ENCODE peak calls at places on chromosomes 16 and 17, in six cellular contexts. F is thoracic aorta, U is coronary artery, T is body of pancreas, V is H9, S is GM23338. I is an unnamed sample.

GRCh38 chr16:28273511-28273910 is 18.8 kb upstream of the SBK1 start:
- DNase-seq in F (no peak), U (no peak), T (no peak), V (no peak), S (no peak), I (no peak)

GRCh38 chr16:84643677-84644076 is 4.6 kb upstream of the KLHL36 start:
- DNase-seq in F (no peak), U (no peak), T (no peak), V (no peak), S (no peak), I (no peak)

GRCh38 chr17:78597923-78598545 is 20.8 kb upstream of the DNAH17 start:
- DNase-seq in F (no peak), U (no peak), T (no peak), V (no peak), S (no peak), I (no peak)

GRCh38 chr17:80396680-80397387 is 18.1 kb upstream of the ENDOV start:
- DNase-seq in F (no peak), U (no peak), T (no peak), V (no peak), S (no peak), I (no peak)

GRCh38 chr17:55341432-55341831 is 76.7 kb downstream of the HLF start:
- DNase-seq in F (no peak), U (no peak), T (no peak), V (no peak), S (no peak), I (no peak)

GRCh38 chr16:53898993-53899392 is 195.0 kb downstream of the FTO start:
- DNase-seq in F (no peak), U (no peak), T (no peak), V (no peak), S (no peak), I (no peak)

GRCh38 chr17:77285594-77286390 is 145.0 kb downstream of the SEC14L1 start:
- DNase-seq in F (peak), U (no peak), T (no peak), V (no peak), S (no peak), I (peak)

GRCh38 chr16:11128211-11129123 is 127.5 kb downstream of the SOCS1 start:
- DNase-seq in F (no peak), U (no peak), T (no peak), V (peak), S (no peak), I (no peak)

GRCh38 chr17:41467546-41467945 is 360 bp upstream of the KRT32 start:
- DNase-seq in F (no peak), U (no peak), T (no peak), V (no peak), S (no peak), I (no peak)

GRCh38 chr17:65660947-65661346 is 99.5 kb upstream of the AXIN2 start:
- DNase-seq in F (no peak), U (no peak), T (no peak), V (no peak), S (no peak), I (no peak)

GRCh38 chr16:61014869-61015268 is 1021.4 kb downstream of the CDH8 start:
- DNase-seq in F (no peak), U (no peak), T (no peak), V (peak), S (peak), I (no peak)

GRCh38 chr16:80969114-80969484 is 37.6 kb downstream of the CMC2 start:
- DNase-seq in F (no peak), U (no peak), T (no peak), V (no peak), S (no peak), I (no peak)

GRCh38 chr16:84933774-84934571 is 77.4 kb downstream of the ZDHHC7 start:
- DNase-seq in F (no peak), U (peak), T (peak), V (no peak), S (no peak), I (no peak)

GRCh38 chr16:21646721-21647561 is 5.5 kb downstream of the IGSF6 start:
- DNase-seq in F (no peak), U (no peak), T (no peak), V (no peak), S (no peak), I (no peak)

GRCh38 chr17:27810211-27810901 is 10.0 kb upstream of the NOS2 start:
- DNase-seq in F (no peak), U (no peak), T (no peak), V (peak), S (peak), I (no peak)

GRCh38 chr16:65294708-65295107 is 172.8 kb upstream of the CDH11 start:
- DNase-seq in F (no peak), U (no peak), T (no peak), V (no peak), S (no peak), I (no peak)

GRCh38 chr17:12421077-12421476 is 244.6 kb upstream of the MYOCD start:
- DNase-seq in F (no peak), U (no peak), T (no peak), V (no peak), S (no peak), I (no peak)

GRCh38 chr17:67376509-67376891 is 581 bp upstream of the PITPNC1 start:
- DNase-seq in F (no peak), U (peak), T (peak), V (no peak), S (no peak), I (no peak)

GRCh38 chr16:81279375-81279774 is 35.4 kb upstream of the GAN start:
- DNase-seq in F (no peak), U (no peak), T (no peak), V (no peak), S (no peak), I (peak)

GRCh38 chr17:32341141-32341856 is 674 bp downstream of the C17orf75 start:
- DNase-seq in F (no peak), U (no peak), T (no peak), V (no peak), S (no peak), I (no peak)

GRCh38 chr16:52467753-52468152 is 79.2 kb downstream of the TOX3 start:
- DNase-seq in F (no peak), U (no peak), T (no peak), V (no peak), S (no peak), I (no peak)

DNA sequence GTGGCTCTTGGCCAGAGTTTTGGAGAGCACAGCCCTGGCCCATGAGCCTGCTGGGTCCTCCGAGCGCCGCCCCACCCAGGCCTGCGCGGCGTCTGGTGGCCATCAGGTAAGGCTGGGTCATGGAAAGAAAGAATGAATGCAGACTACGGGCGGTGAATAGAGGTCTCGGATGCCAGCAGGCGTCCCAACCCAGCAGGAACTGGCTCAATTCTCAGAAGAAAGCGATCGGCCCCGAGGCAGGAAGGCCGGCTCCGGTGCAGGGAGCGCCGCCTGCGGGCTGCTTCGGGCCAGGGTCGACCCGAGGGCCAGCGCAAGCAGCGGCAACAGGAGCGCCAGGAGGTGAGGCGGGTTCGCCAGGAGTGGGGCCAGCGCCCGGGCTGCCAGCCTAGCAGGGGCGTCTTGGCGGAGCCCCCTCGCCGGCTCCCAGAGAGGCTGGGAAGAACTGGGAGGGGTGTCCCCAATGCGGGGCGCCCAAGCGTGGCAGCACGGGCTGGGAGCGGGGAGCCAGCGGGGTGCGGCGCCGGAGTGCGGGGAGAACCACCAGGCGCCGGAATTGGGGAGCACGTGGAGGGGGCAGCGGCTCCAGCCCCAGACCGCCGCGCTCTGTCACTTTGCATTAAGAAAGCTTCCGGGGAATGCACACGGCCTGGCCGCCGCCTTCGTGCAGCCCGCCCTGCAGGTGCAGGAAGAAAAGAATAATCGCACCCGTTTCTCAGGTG is 7.1 kb upstream of the TMC5 start:
- DNase-seq in F (no peak), U (no peak), T (peak), V (peak), S (peak), I (no peak)
- H3K27ac ChIP-seq in F (no peak), U (no peak), T (no peak), V (no peak), S (no peak), I (no peak)

GRCh38 chr17:59415397-59415796 is 83.9 kb downstream of the YPEL2 start:
- DNase-seq in F (no peak), U (no peak), T (no peak), V (no peak), S (no peak), I (no peak)

GRCh38 chr17:59410049-59410437 is 78.6 kb downstream of the YPEL2 start:
- DNase-seq in F (no peak), U (no peak), T (no peak), V (no peak), S (no peak), I (no peak)

GRCh38 chr17:59416184-59416583 is 84.7 kb downstream of the YPEL2 start:
- DNase-seq in F (no peak), U (no peak), T (no peak), V (no peak), S (no peak), I (no peak)

GRCh38 chr17:59409336-59410048 is 78.0 kb downstream of the YPEL2 start:
- DNase-seq in F (no peak), U (no peak), T (no peak), V (no peak), S (no peak), I (no peak)

GRCh38 chr17:59413014-59413725 is 81.7 kb downstream of the YPEL2 start:
- DNase-seq in F (no peak), U (no peak), T (no peak), V (no peak), S (no peak), I (no peak)
- H3K27ac ChIP-seq in F (no peak), U (no peak), T (no peak), V (no peak), S (no peak), I (no peak)

DNA sequence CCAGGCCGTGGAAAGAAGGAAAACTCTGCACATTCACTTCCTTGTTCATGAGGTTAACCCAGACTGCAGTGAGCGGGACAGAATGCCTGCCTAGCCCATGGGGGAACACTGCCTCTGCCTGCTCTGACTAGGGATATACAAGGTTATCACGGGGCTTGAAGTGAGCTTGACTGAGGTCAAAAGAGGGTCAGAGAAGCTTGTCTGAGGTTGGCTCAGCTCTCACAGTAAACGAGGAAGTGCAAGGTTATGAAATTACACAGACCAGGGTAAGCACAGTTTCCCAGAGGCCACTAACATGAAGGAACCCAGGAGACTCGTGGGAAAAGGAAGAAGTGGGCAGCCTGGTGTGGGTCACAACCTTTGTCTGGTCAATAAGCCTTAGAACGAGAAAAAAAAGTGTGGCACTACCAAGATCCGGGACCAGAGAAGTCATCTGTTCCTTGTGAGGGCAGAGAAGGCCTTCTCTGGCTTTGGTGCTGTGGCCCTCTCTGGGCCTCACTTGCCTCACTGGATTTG is 28.8 kb downstream of the HIC1 start:
- DNase-seq in F (no peak), U (no peak), T (no peak), V (no peak), S (no peak), I (no peak)
- H3K27ac ChIP-seq in F (peak), U (peak), T (no peak), V (no peak), S (no peak), I (peak)

DNA sequence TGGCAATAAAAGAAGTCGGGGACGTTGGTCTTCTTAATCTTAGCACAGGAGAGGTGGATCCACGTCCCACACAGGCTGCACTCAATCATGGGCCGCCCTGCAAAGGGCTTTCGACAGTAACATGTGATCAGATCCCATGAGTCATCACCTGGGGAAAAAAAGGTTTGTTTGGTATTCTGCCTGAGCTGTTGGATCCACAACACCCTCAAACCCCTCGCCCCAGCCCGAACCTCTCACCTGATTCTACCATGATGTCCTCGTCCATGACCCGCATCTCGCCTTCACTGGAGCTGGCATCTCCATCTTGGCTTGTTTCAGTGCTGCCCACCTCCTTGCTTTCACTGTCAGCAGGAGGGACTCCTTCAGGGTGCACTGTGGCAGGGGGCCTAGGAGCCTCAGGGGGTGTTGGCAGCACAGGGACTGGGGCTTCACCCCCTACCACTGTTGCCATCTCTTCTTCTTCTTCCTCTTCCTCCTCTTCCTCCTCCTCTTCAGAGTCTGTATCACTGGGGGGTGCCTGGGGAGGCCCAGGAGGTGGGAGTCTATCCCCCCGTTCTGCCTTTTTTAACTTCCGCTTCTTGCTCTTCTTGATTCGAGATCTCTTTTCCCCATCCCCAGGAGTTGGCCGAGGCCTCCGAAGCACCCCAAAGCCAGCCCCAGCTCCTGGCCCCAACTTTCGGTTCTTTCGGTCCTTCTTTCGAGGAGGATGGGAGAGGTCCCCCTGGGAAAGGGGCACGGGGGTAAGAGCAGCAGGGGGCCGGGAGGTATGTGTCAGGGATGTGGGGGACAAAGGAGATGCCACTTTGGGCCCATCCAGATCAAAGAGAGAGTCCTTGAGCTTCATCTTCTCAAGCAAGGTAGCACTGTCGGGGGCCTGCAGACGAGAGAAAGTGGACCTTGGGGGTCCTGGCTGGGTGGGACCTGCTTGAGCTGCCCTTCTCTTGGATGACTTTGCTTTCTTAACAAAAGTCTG is 1.7 kb upstream of the DVL2 start:
- DNase-seq in F (no peak), U (no peak), T (no peak), V (peak), S (no peak), I (no peak)
- H3K27ac ChIP-seq in F (no peak), U (no peak), T (peak), V (no peak), S (peak), I (peak)

GRCh38 chr16:74743668-74744299 is 30.8 kb downstream of the FA2H start:
- DNase-seq in F (no peak), U (no peak), T (peak), V (no peak), S (no peak), I (peak)
- H3K27ac ChIP-seq in F (no peak), U (no peak), T (peak), V (no peak), S (no peak), I (peak)

GRCh38 chr16:50238314-50238713 is 28.0 kb upstream of the ADCY7 start:
- DNase-seq in F (no peak), U (no peak), T (no peak), V (no peak), S (no peak), I (no peak)

GRCh38 chr16:50234771-50235556 is 31.4 kb upstream of the ADCY7 start:
- DNase-seq in F (no peak), U (no peak), T (no peak), V (no peak), S (no peak), I (no peak)

GRCh38 chr16:50238868-50239301 is 27.5 kb upstream of the ADCY7 start:
- DNase-seq in F (no peak), U (no peak), T (no peak), V (no peak), S (no peak), I (no peak)

GRCh38 chr16:50235581-50235980 is 30.8 kb upstream of the ADCY7 start:
- DNase-seq in F (no peak), U (no peak), T (no peak), V (no peak), S (peak), I (no peak)
- H3K27ac ChIP-seq in F (no peak), U (no peak), T (no peak), V (no peak), S (no peak), I (no peak)

GRCh38 chr17:19551148-19551547 is 17.5 kb downstream of the SLC47A1 start:
- DNase-seq in F (no peak), U (no peak), T (no peak), V (no peak), S (no peak), I (no peak)
- H3K27ac ChIP-seq in F (peak), U (peak), T (no peak), V (no peak), S (no peak), I (no peak)

DNA sequence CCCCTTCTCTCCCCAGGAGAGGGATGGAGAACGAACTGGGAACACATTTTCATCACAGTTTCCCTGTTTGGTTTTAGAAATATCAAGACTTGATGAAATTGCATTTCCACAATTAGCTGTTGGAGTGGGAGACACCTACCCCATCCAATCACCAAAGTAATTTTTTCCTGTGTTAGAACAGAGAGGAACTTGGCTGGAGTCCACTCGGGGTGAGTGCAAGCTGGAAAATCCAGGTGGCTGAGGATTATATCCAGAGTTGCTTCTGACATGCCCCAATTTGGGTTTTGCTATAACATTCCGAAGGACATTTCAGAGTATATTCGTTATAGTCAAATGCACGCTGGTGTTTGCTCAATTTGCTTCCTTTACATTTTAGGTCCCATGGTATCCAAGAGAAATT is 231.8 kb downstream of the C16orf95 start:
- DNase-seq in F (no peak), U (no peak), T (no peak), V (no peak), S (no peak), I (no peak)
- H3K27ac ChIP-seq in F (no peak), U (no peak), T (no peak), V (no peak), S (no peak), I (no peak)

GRCh38 chr16:23640959-23641765 is at the start of the genes DCTN5 and PALB2:
- DNase-seq in F (peak), U (peak), T (peak), V (peak), S (peak), I (peak)

GRCh38 chr16:23640669-23640958 is 496 bp downstream of the PALB2 start:
- DNase-seq in F (no peak), U (no peak), T (no peak), V (no peak), S (peak), I (no peak)

GRCh38 chr16:23642246-23642774 is 1.0 kb downstream of the DCTN5 start:
- DNase-seq in F (no peak), U (no peak), T (no peak), V (no peak), S (no peak), I (no peak)
- H3K27ac ChIP-seq in F (peak), U (no peak), T (no peak), V (no peak), S (no peak), I (peak)

I was measured in epithelial cell of prostate.